ENCODE peak calls at places on chromosome 6, in six cellular contexts. One of them, this sample, is unnamed.

GRCh38 chr6:170095273-170095976 is 195.5 kb downstream of the DLL1 start:
- DNase-seq in endothelial cell of umbilical vein: no peak
- DNase-seq in breast epithelium: no peak
- DNase-seq in IMR-90: no peak
- DNase-seq in ovary: no peak
- DNase-seq in anterior cingulate cortex: no peak
- DNase-seq in this sample: no peak

GRCh38 chr6:72622094-72622540 is 253 bp downstream of the KCNQ5 start:
- DNase-seq in IMR-90: peak; percentile 24
- DNase-seq in ovary: no peak
- DNase-seq in anterior cingulate cortex: peak; percentile 57
- DNase-seq in breast epithelium: no peak
- DNase-seq in endothelial cell of umbilical vein: no peak
- DNase-seq in this sample: peak; percentile 5

GRCh38 chr6:33192671-33193602 is 670 bp upstream of the COL11A2 start:
- DNase-seq in endothelial cell of umbilical vein: no peak
- DNase-seq in IMR-90: no peak
- DNase-seq in ovary: peak; percentile 65
- DNase-seq in anterior cingulate cortex: peak; percentile 64
- DNase-seq in breast epithelium: no peak
- DNase-seq in this sample: peak; percentile 61

GRCh38 chr6:138692978-138693909 is 80.3 kb upstream of the CCDC28A start:
- DNase-seq in endothelial cell of umbilical vein: peak; percentile 64
- DNase-seq in breast epithelium: peak; percentile 48
- DNase-seq in anterior cingulate cortex: no peak
- DNase-seq in ovary: peak; percentile 31
- DNase-seq in IMR-90: peak; percentile 57
- DNase-seq in this sample: peak; percentile 45

GRCh38 chr6:93079061-93079460 is 340.3 kb downstream of the EPHA7 start:
- DNase-seq in ovary: no peak
- DNase-seq in anterior cingulate cortex: no peak
- DNase-seq in breast epithelium: no peak
- DNase-seq in endothelial cell of umbilical vein: no peak
- DNase-seq in IMR-90: no peak
- DNase-seq in this sample: no peak

GRCh38 chr6:73506246-73506645 is 14.6 kb downstream of the EEF1A1 start:
- DNase-seq in anterior cingulate cortex: no peak
- DNase-seq in IMR-90: no peak
- DNase-seq in endothelial cell of umbilical vein: no peak
- DNase-seq in breast epithelium: no peak
- DNase-seq in ovary: no peak
- DNase-seq in this sample: no peak

GRCh38 chr6:14476793-14477531 is 359.4 kb downstream of the CD83 start:
- DNase-seq in breast epithelium: peak; percentile 39
- DNase-seq in IMR-90: peak; percentile 100
- DNase-seq in endothelial cell of umbilical vein: no peak
- DNase-seq in ovary: peak; percentile 66
- DNase-seq in anterior cingulate cortex: peak; percentile 18
- DNase-seq in this sample: no peak

GRCh38 chr6:97282238-97282725 is 734 bp downstream of the MMS22L start:
- DNase-seq in IMR-90: no peak
- DNase-seq in anterior cingulate cortex: no peak
- DNase-seq in ovary: no peak
- DNase-seq in endothelial cell of umbilical vein: peak; percentile 32
- DNase-seq in breast epithelium: no peak
- DNase-seq in this sample: no peak

GRCh38 chr6:169864148-169865030 is 113.0 kb downstream of the ERMARD start:
- DNase-seq in endothelial cell of umbilical vein: no peak
- DNase-seq in ovary: no peak
- DNase-seq in IMR-90: no peak
- DNase-seq in anterior cingulate cortex: no peak
- DNase-seq in breast epithelium: no peak
- DNase-seq in this sample: no peak

GRCh38 chr6:12890171-12890790 is 173.7 kb downstream of the PHACTR1 start:
- DNase-seq in endothelial cell of umbilical vein: peak; percentile 3
- DNase-seq in anterior cingulate cortex: no peak
- DNase-seq in IMR-90: no peak
- DNase-seq in ovary: no peak
- DNase-seq in breast epithelium: no peak
- DNase-seq in this sample: no peak

GRCh38 chr6:21769405-21769851 is 175.9 kb downstream of the SOX4 start:
- DNase-seq in breast epithelium: no peak
- DNase-seq in anterior cingulate cortex: no peak
- DNase-seq in ovary: no peak
- DNase-seq in endothelial cell of umbilical vein: peak; percentile 94
- DNase-seq in IMR-90: peak; percentile 98
- DNase-seq in this sample: no peak

GRCh38 chr6:159852877-159853276 is 37.9 kb upstream of the MAS1 start:
- DNase-seq in breast epithelium: no peak
- DNase-seq in IMR-90: no peak
- DNase-seq in anterior cingulate cortex: no peak
- DNase-seq in ovary: no peak
- DNase-seq in endothelial cell of umbilical vein: no peak
- DNase-seq in this sample: no peak

GRCh38 chr6:139762587-139763031 is 388.2 kb upstream of the CITED2 start:
- DNase-seq in ovary: no peak
- DNase-seq in anterior cingulate cortex: no peak
- DNase-seq in IMR-90: peak; percentile 19
- DNase-seq in breast epithelium: no peak
- DNase-seq in endothelial cell of umbilical vein: no peak
- DNase-seq in this sample: no peak

GRCh38 chr6:71851214-71851613 is 35.1 kb upstream of the RIMS1 start:
- DNase-seq in IMR-90: no peak
- DNase-seq in anterior cingulate cortex: no peak
- DNase-seq in ovary: no peak
- DNase-seq in endothelial cell of umbilical vein: no peak
- DNase-seq in breast epithelium: no peak
- DNase-seq in this sample: no peak

GRCh38 chr6:143549630-143550268 is 38.2 kb upstream of the FUCA2 start:
- DNase-seq in anterior cingulate cortex: no peak
- DNase-seq in breast epithelium: no peak
- DNase-seq in ovary: no peak
- DNase-seq in IMR-90: no peak
- DNase-seq in endothelial cell of umbilical vein: no peak
- DNase-seq in this sample: no peak

GRCh38 chr6:141552463-141552862 is 580.3 kb upstream of the GJE1 start:
- DNase-seq in ovary: no peak
- DNase-seq in IMR-90: peak; percentile 86
- DNase-seq in anterior cingulate cortex: no peak
- DNase-seq in endothelial cell of umbilical vein: peak; percentile 98
- DNase-seq in breast epithelium: no peak
- DNase-seq in this sample: no peak